ENCODE peak calls at places on chromosomes 3 and 15, in five cellular contexts. V is A673, Y is astrocyte of the spinal cord, E is suprapubic skin, Q is A549. N is an unnamed sample.

GRCh38 chr3:18127181-18127863 is 297.8 kb downstream of the SATB1 start:
- DNase-seq in V (no peak), Y (no peak), E (no peak), Q (no peak), N (no peak)

GRCh38 chr15:47750030-47750739 is 32.9 kb downstream of the SEMA6D start:
- DNase-seq in V (peak), Y (peak), E (no peak), Q (no peak), N (peak)

GRCh38 chr15:41801850-41802455 is 25.9 kb upstream of the JMJD7 start:
- DNase-seq in V (no peak), Y (peak), E (no peak), Q (no peak), N (no peak)

GRCh38 chr3:15647629-15648167 is 46.2 kb downstream of the BTD start:
- DNase-seq in V (peak), Y (peak), E (no peak), Q (no peak), N (peak)

GRCh38 chr15:80503319-80503952 is 99.3 kb downstream of the ARNT2 start:
- DNase-seq in V (no peak), Y (no peak), E (no peak), Q (no peak), N (no peak)

GRCh38 chr15:76987276-76987675 is 7.7 kb upstream of the PSTPIP1 start:
- DNase-seq in V (no peak), Y (no peak), E (no peak), Q (no peak), N (no peak)

GRCh38 chr15:58332676-58333400 is 99.0 kb upstream of the LIPC start:
- DNase-seq in V (peak), Y (peak), E (no peak), Q (peak), N (peak)

GRCh38 chr3:187352581-187353575 is 15.3 kb upstream of the RTP4 start:
- DNase-seq in V (no peak), Y (peak), E (no peak), Q (peak), N (no peak)

GRCh38 chr15:41607033-41607432 is 48.0 kb downstream of the TYRO3 start:
- DNase-seq in V (peak), Y (peak), E (no peak), Q (no peak), N (peak)

GRCh38 chr15:39054128-39054732 is 489.6 kb upstream of the RASGRP1 start:
- DNase-seq in V (no peak), Y (no peak), E (no peak), Q (no peak), N (no peak)

GRCh38 chr3:43883729-43884396 is 193.1 kb downstream of the ABHD5 start:
- DNase-seq in V (no peak), Y (no peak), E (no peak), Q (no peak), N (no peak)

GRCh38 chr15:65829150-65829764 is 37.2 kb upstream of the DENND4A start:
- DNase-seq in V (peak), Y (peak), E (no peak), Q (peak), N (no peak)

GRCh38 chr3:61809879-61810278 is 248.5 kb downstream of the PTPRG start:
- DNase-seq in V (peak), Y (peak), E (no peak), Q (no peak), N (no peak)

GRCh38 chr3:57855281-57855680 is 99.2 kb downstream of the SLMAP start:
- DNase-seq in V (no peak), Y (peak), E (no peak), Q (no peak), N (no peak)

GRCh38 chr15:24848050-24848449 is 106.7 kb upstream of the SNRPN start:
- DNase-seq in V (no peak), Y (peak), E (no peak), Q (peak), N (no peak)
- H3K4me3 ChIP-seq in V (no peak), Y (peak), E (peak), Q (peak), N (peak)

GRCh38 chr15:90552929-90553211 is 23.1 kb downstream of the CRTC3 start:
- DNase-seq in V (no peak), Y (no peak), E (no peak), Q (no peak), N (no peak)

GRCh38 chr15:90550919-90551318 is 21.2 kb downstream of the CRTC3 start:
- DNase-seq in V (no peak), Y (no peak), E (no peak), Q (no peak), N (no peak)

GRCh38 chr15:90547545-90547944 is 17.8 kb downstream of the CRTC3 start:
- DNase-seq in V (no peak), Y (no peak), E (no peak), Q (no peak), N (no peak)

GRCh38 chr15:90553248-90553745 is 23.6 kb downstream of the CRTC3 start:
- DNase-seq in V (peak), Y (peak), E (no peak), Q (no peak), N (peak)

GRCh38 chr15:90552162-90552928 is 22.6 kb downstream of the CRTC3 start:
- DNase-seq in V (no peak), Y (peak), E (no peak), Q (no peak), N (peak)
- H3K4me3 ChIP-seq in V (no peak), Y (no peak), E (no peak), Q (no peak), N (no peak)

GRCh38 chr3:184514151-184514490 is 47.5 kb upstream of the EPHB3 start:
- DNase-seq in V (no peak), Y (no peak), E (no peak), Q (no peak), N (no peak)

GRCh38 chr3:184512621-184513020 is 49.0 kb upstream of the EPHB3 start:
- DNase-seq in V (no peak), Y (no peak), E (no peak), Q (no peak), N (no peak)

GRCh38 chr3:184508938-184509337 is 52.6 kb upstream of the EPHB3 start:
- DNase-seq in V (no peak), Y (no peak), E (no peak), Q (no peak), N (no peak)

GRCh38 chr3:184511741-184512140 is 49.8 kb upstream of the EPHB3 start:
- DNase-seq in V (no peak), Y (no peak), E (no peak), Q (no peak), N (no peak)

DNA sequence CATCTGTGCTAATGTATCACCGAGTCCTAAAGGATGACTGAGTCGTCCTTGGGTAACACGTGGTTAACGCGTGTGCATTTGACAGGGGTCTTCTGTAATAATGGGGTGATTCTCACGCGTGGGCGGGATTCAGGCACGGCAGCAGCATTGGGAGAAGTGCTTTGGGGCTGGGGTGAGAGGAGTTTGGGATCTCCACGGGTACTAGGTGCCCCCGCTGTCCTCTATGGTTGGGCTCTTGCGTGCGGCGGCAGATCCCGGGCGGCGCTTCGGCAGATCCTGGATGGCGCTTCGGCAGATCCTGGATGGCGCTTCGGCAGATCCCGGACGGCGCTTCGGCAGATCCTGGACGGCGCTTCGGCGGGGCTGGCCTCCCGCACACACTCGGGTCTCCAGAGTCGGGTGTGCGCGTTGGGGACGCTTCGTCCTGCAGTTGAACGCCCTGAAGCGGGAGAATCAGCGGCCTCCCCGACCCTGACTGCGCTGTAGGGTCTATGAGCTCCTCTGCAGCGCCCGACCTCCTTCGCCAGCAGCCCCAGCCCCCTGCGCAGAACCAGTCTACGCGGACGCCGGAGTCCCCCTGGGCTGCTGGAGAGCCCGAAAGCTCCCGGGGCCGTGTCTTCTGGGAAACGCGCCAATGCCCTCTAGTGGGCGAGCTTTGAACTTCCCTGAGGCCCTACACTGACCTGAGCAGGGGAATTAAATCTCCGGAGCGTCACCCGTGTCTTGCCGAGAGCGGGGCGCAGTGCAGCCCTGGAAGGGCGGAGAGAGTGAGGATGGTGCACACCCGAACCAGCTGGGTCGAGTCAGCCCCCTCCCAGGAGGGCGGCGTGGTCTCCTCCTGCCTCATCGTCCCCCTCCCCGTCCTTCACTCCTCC is 48.1 kb upstream of the EPHB3 start:
- DNase-seq in V (peak), Y (peak), E (peak), Q (peak), N (peak)
- H3K4me3 ChIP-seq in V (peak), Y (peak), E (peak), Q (peak), N (peak)

DNA sequence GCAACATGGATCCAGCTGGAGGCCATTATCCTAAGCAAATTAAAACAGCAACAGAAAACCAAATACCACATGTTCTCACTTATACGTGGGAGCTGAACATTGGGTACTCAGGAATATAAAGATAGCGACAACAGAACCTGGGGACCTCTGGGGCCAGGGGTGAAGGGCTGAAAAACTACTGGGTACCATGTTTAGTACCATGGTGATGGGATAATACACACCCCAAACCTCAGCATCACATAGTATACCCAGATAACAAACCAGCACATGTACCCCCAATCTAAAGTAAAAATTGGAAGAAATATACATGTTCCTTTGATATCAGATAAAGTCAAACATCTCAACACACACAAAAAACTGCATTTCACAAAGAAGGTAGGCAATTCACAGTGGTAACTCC is 876.2 kb downstream of the TBL1XR1 start:
- DNase-seq in V (no peak), Y (no peak), E (no peak), Q (no peak), N (no peak)
- H3K4me3 ChIP-seq in V (no peak), Y (no peak), E (no peak), Q (no peak), N (no peak)

DNA sequence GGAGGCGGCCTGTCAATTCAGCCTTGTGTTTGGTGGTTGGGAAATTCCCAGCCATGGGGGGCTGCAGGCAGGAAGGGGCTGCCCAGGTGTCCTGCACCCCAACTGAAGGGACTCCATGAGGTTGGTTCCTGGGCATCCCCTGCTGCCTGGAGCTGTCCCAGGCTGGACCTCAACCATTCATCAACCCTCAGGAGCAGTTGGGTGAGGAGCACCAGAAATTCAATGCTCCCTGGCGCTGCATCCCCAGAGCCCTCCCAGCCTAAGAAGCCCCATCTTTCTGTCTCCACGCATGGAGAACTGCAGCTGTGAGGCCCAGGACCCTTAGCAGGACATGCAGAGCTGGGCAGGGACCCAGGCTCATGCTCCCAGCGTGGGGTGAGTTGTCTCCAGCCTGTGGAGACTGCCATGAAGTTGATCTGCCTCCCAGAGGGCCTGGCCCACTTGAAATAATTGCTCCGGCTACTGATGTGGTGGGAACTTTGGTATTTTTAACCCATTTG is 8.0 kb upstream of the SEMA3B start:
- DNase-seq in V (no peak), Y (no peak), E (no peak), Q (no peak), N (no peak)
- H3K4me3 ChIP-seq in V (peak), Y (peak), E (peak), Q (peak), N (peak)

GRCh38 chr15:62344806-62345539 is 179.9 kb upstream of the C2CD4B start:
- DNase-seq in V (peak), Y (peak), E (no peak), Q (peak), N (peak)
- H3K4me3 ChIP-seq in V (no peak), Y (no peak), E (peak), Q (peak), N (no peak)

GRCh38 chr15:67822537-67823370 is 2.6 kb upstream of the SKOR1 start:
- DNase-seq in V (no peak), Y (no peak), E (no peak), Q (peak), N (no peak)

GRCh38 chr15:67824900-67825879 is at the start of gene SKOR1:
- DNase-seq in V (no peak), Y (peak), E (no peak), Q (peak), N (no peak)

GRCh38 chr15:67824157-67824899 is 981 bp upstream of the SKOR1 start:
- DNase-seq in V (no peak), Y (no peak), E (no peak), Q (no peak), N (no peak)

GRCh38 chr15:67821784-67822451 is 3.4 kb upstream of the SKOR1 start:
- DNase-seq in V (no peak), Y (no peak), E (no peak), Q (no peak), N (no peak)

GRCh38 chr15:67823371-67824156 is 1.7 kb upstream of the SKOR1 start:
- DNase-seq in V (no peak), Y (no peak), E (no peak), Q (no peak), N (no peak)
- H3K4me3 ChIP-seq in V (peak), Y (no peak), E (peak), Q (peak), N (peak)

GRCh38 chr3:170585937-170586310 is at the start of gene SLC7A14:
- DNase-seq in V (no peak), Y (no peak), E (no peak), Q (no peak), N (no peak)
- H3K4me3 ChIP-seq in V (no peak), Y (peak), E (peak), Q (no peak), N (peak)

GRCh38 chr3:197737749-197738462 is 1.2 kb upstream of the RUBCN start:
- DNase-seq in V (no peak), Y (no peak), E (no peak), Q (no peak), N (no peak)
- H3K4me3 ChIP-seq in V (peak), Y (peak), E (peak), Q (peak), N (peak)

N was measured in skeletal muscle cell.